ENCODE peak calls at places on chromosomes 13 and 19, in six cellular contexts. S is heart right ventricle, Q is colonic mucosa, K is fibroblast of lung, F is AG09319, V is cardiac fibroblast. T is an unnamed sample.

GRCh38 chr19:48568345-48568886 is 16.4 kb downstream of the SULT2B1 start:
- DNase-seq in S (peak), Q (peak), K (peak), F (peak), V (peak), T (peak)

GRCh38 chr13:32098275-32098674 is 66.7 kb downstream of the FRY start:
- DNase-seq in S (no peak), Q (no peak), K (no peak), F (no peak), V (no peak), T (no peak)

GRCh38 chr13:112715715-112716460 is 26.1 kb downstream of the ATP11A start:
- DNase-seq in S (no peak), Q (no peak), K (no peak), F (no peak), V (no peak), T (no peak)

GRCh38 chr19:7636691-7637373 is at the start of gene STXBP2:
- DNase-seq in S (no peak), Q (peak), K (no peak), F (no peak), V (peak), T (no peak)

GRCh38 chr13:114142137-114142550 is 9.7 kb upstream of the RASA3 start:
- DNase-seq in S (no peak), Q (no peak), K (no peak), F (no peak), V (no peak), T (no peak)

GRCh38 chr19:4396949-4397783 is 3.2 kb downstream of the SH3GL1 start:
- DNase-seq in S (no peak), Q (no peak), K (no peak), F (no peak), V (no peak), T (peak)

GRCh38 chr19:15779756-15780476 is 7.5 kb upstream of the OR10H5 start:
- DNase-seq in S (peak), Q (peak), K (peak), F (no peak), V (peak), T (no peak)

GRCh38 chr19:55369651-55370304 is 485 bp downstream of the IL11 start:
- DNase-seq in S (no peak), Q (no peak), K (peak), F (no peak), V (peak), T (peak)

GRCh38 chr19:47228937-47229673 is 1.9 kb downstream of the BBC3 start:
- DNase-seq in S (no peak), Q (peak), K (peak), F (no peak), V (peak), T (peak)

GRCh38 chr19:31285744-31286143 is 63.5 kb downstream of the TSHZ3 start:
- DNase-seq in S (no peak), Q (no peak), K (peak), F (no peak), V (peak), T (no peak)

GRCh38 chr13:40993119-40993518 is 26.0 kb downstream of the ELF1 start:
- DNase-seq in S (no peak), Q (no peak), K (no peak), F (no peak), V (peak), T (no peak)

GRCh38 chr19:8900421-8900820 is 68.2 kb downstream of the MBD3L1 start:
- DNase-seq in S (no peak), Q (no peak), K (no peak), F (no peak), V (no peak), T (no peak)

GRCh38 chr19:45547965-45548609 is 36.5 kb downstream of the OPA3 start:
- DNase-seq in S (no peak), Q (peak), K (peak), F (no peak), V (peak), T (peak)

GRCh38 chr19:2168619-2169424 is 5.1 kb downstream of the DOT1L start:
- DNase-seq in S (peak), Q (peak), K (peak), F (peak), V (peak), T (peak)

GRCh38 chr13:29402168-29402621 is 193.3 kb downstream of the SLC7A1 start:
- DNase-seq in S (no peak), Q (no peak), K (peak), F (no peak), V (peak), T (no peak)

GRCh38 chr19:2528543-2529173 is 52.7 kb downstream of the GADD45B start:
- DNase-seq in S (no peak), Q (no peak), K (no peak), F (no peak), V (no peak), T (no peak)

GRCh38 chr13:98068511-98068910 is 74.4 kb upstream of the FARP1 start:
- DNase-seq in S (no peak), Q (no peak), K (no peak), F (no peak), V (no peak), T (no peak)

GRCh38 chr13:43374621-43375020 is 351.2 kb downstream of the DNAJC15 start:
- DNase-seq in S (no peak), Q (no peak), K (peak), F (peak), V (peak), T (peak)

GRCh38 chr19:54607782-54608150 is 14.3 kb downstream of the LILRA1 start:
- DNase-seq in S (no peak), Q (no peak), K (no peak), F (no peak), V (no peak), T (no peak)

GRCh38 chr13:97382276-97382675 is 51.7 kb upstream of the RAP2A start:
- DNase-seq in S (no peak), Q (no peak), K (no peak), F (no peak), V (no peak), T (no peak)

GRCh38 chr13:97535619-97536018 is 101.7 kb downstream of the RAP2A start:
- DNase-seq in S (no peak), Q (no peak), K (peak), F (no peak), V (peak), T (no peak)

GRCh38 chr19:9953802-9954542 is 17.7 kb upstream of the OLFM2 start:
- DNase-seq in S (no peak), Q (no peak), K (peak), F (no peak), V (no peak), T (no peak)

GRCh38 chr13:29702912-29703351 is 107.4 kb upstream of the SLC7A1 start:
- DNase-seq in S (peak), Q (no peak), K (peak), F (peak), V (peak), T (peak)

GRCh38 chr19:4375620-4376228 is 24.6 kb downstream of the SH3GL1 start:
- DNase-seq in S (no peak), Q (no peak), K (peak), F (no peak), V (peak), T (peak)

GRCh38 chr13:96662036-96662435 is 332.2 kb downstream of the OXGR1 start:
- DNase-seq in S (no peak), Q (no peak), K (no peak), F (no peak), V (no peak), T (no peak)

GRCh38 chr13:76470991-76471390 is 415.2 kb downstream of the KCTD12 start:
- DNase-seq in S (no peak), Q (no peak), K (no peak), F (no peak), V (no peak), T (no peak)

GRCh38 chr13:29369060-29369743 is 226.3 kb downstream of the SLC7A1 start:
- DNase-seq in S (no peak), Q (no peak), K (peak), F (no peak), V (peak), T (peak)

GRCh38 chr19:32977269-32977668 is 5.2 kb downstream of the FAAP24 start:
- DNase-seq in S (no peak), Q (peak), K (no peak), F (no peak), V (no peak), T (no peak)

DNA sequence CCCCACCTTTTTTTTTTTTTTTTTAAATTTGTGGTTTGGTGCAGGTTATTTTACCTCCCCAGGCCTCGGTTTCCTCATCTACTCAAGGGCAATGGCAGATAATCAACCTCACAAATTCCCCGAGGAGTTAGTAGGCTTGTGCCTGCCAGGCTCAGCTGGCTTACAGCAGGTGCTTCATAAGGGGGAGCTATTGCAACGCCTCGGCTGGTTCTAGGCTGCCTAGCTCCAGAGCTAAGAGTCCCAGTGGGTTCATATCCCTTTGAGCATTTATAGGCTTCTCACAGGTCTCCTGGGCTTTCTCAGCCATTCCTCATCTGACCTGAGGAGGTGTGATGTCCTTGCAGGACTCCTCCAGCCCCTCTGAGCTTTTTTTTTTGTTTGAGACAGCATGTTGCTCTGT is 10.6 kb downstream of the BCKDHA start:
- DNase-seq in S (no peak), Q (no peak), K (no peak), F (no peak), V (no peak), T (no peak)
- TF ChIP-seq CTCF in S (no peak), Q (no peak), K (no peak), F (no peak), V (no peak), T (no peak)

GRCh38 chr19:17488593-17489391 is 18.5 kb downstream of the SLC27A1 start:
- DNase-seq in S (peak), Q (peak), K (no peak), F (no peak), V (no peak), T (no peak)
- TF ChIP-seq CTCF in S (no peak), Q (no peak), K (no peak), F (no peak), V (no peak), T (no peak)

DNA sequence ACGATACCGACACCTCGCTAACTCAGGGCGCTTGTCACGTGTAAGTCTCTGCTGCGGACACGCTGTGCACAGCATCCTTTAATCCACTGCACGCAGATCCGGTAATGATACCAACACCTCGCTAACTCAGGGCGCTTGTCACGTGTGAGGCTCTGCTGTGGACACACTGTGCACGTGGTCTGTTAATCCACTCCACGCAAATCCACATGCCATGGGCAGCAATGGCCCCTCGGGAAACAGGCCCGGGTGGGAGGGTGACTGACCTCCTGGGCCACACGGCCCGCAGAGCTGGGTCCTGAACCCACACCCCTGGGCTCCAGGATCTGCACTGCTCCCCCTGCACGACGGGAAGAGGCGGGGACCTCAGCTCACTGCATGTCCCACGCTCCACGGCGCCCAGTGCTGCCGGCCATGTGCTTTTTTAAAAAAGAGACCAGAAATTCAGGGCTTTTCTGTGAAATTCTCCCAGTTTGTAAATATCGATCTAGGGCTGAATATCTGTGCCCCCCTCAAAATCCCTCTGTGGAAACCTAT is 16.1 kb downstream of the SHC2 start:
- DNase-seq in S (no peak), Q (no peak), K (no peak), F (no peak), V (no peak), T (no peak)
- TF ChIP-seq CTCF in S (no peak), Q (no peak), K (no peak), F (no peak), V (no peak), T (no peak)

GRCh38 chr13:90605690-90606089 is 741.8 kb upstream of the MIR17HG start:
- DNase-seq in S (no peak), Q (no peak), K (no peak), F (no peak), V (no peak), T (no peak)
- TF ChIP-seq CTCF in S (no peak), Q (no peak), K (no peak), F (no peak), V (no peak), T (no peak)

T was measured in HFFc6.